ENCODE peak calls at places on chromosomes 12 and 14, in six cellular contexts. C, L, I, E, G and B are unnamed samples.

GRCh38 chr12:110165540-110166159 is 41.5 kb downstream of the IFT81 start:
- DNase-seq in C (no peak), L (no peak), E (no peak), G (no peak), I (no peak), B (no peak)

GRCh38 chr14:50573862-50574261 is 13.9 kb downstream of the ATL1 start:
- DNase-seq in L (no peak), G (no peak), C (no peak), I (no peak), E (no peak), B (no peak)

GRCh38 chr12:52070243-52070925 is 606 bp downstream of the ATG101 start:
- DNase-seq in C (no peak), G (no peak), I (no peak), L (no peak), E (no peak), B (no peak)

GRCh38 chr12:56129210-56129691 is 1.2 kb downstream of the ESYT1 start:
- DNase-seq in I (peak), C (peak), E (peak), L (peak), G (no peak), B (peak)

GRCh38 chr12:4701863-4702262 is 18.3 kb upstream of the GALNT8 start:
- DNase-seq in E (no peak), C (no peak), L (no peak), G (no peak), I (no peak), B (no peak)

GRCh38 chr12:64889434-64890216 is 65.2 kb downstream of the TBC1D30 start:
- DNase-seq in E (no peak), L (no peak), C (no peak), G (no peak), I (no peak), B (no peak)

GRCh38 chr14:21072102-21072501 is 2.0 kb downstream of the ARHGEF40 start:
- DNase-seq in G (no peak), I (no peak), C (no peak), L (no peak), E (no peak), B (no peak)

GRCh38 chr12:3004655-3005565 is 45.7 kb downstream of the TEAD4 start:
- DNase-seq in L (no peak), E (no peak), C (no peak), I (no peak), G (no peak), B (no peak)

GRCh38 chr14:98120831-98121464 is 1151.0 kb downstream of the BCL11B start:
- DNase-seq in E (no peak), L (no peak), C (no peak), I (no peak), G (no peak), B (no peak)

GRCh38 chr14:98899441-98899840 is 372.6 kb downstream of the BCL11B start:
- DNase-seq in G (no peak), L (no peak), I (no peak), E (no peak), C (no peak), B (no peak)

GRCh38 chr14:96727490-96727889 is 69.7 kb upstream of the VRK1 start:
- DNase-seq in I (no peak), L (no peak), C (no peak), E (no peak), G (no peak), B (no peak)

GRCh38 chr12:122830517-122831214 is 4.6 kb upstream of the HIP1R start:
- DNase-seq in C (no peak), G (no peak), E (no peak), L (no peak), I (no peak), B (no peak)

GRCh38 chr12:116172224-116172849 is 105.2 kb downstream of the MED13L start:
- DNase-seq in G (no peak), L (no peak), C (peak), E (peak), I (peak), B (peak)

GRCh38 chr12:2384533-2385328 is 331.9 kb downstream of the CACNA1C start:
- DNase-seq in E (no peak), C (no peak), I (no peak), L (no peak), G (no peak), B (no peak)

GRCh38 chr12:111842556-111843396 is 748 bp downstream of the MAPKAPK5 start:
- DNase-seq in C (peak), G (no peak), I (no peak), E (no peak), L (no peak), B (peak)

GRCh38 chr14:78253986-78254385 is 83.8 kb downstream of the NRXN3 start:
- DNase-seq in I (no peak), E (peak), L (no peak), C (no peak), G (no peak), B (no peak)

GRCh38 chr12:101925352-101925751 is 48.0 kb downstream of the DRAM1 start:
- DNase-seq in E (no peak), G (no peak), C (no peak), L (peak), I (no peak), B (no peak)

GRCh38 chr12:88556213-88556612 is 24.1 kb downstream of the KITLG start:
- DNase-seq in I (no peak), L (no peak), C (no peak), E (no peak), G (no peak), B (no peak)

GRCh38 chr12:7448099-7448498 is 4.1 kb upstream of the CD163L1 start:
- DNase-seq in I (no peak), C (no peak), L (no peak), G (no peak), E (no peak), B (no peak)

GRCh38 chr12:71439613-71440392 is at the start of gene LGR5:
- DNase-seq in G (peak), C (no peak), E (peak), I (no peak), L (no peak), B (peak)

GRCh38 chr12:58502236-58502635 is 418.1 kb downstream of the LRIG3 start:
- DNase-seq in G (peak), I (no peak), E (no peak), C (peak), L (no peak), B (no peak)

GRCh38 chr12:87687362-87687761 is 341.8 kb downstream of the C12orf50 start:
- DNase-seq in E (no peak), C (no peak), G (no peak), L (no peak), I (no peak), B (no peak)

GRCh38 chr14:77616454-77617229 is at the start of gene SPTLC2:
- DNase-seq in L (peak), G (peak), E (peak), C (peak), I (peak), B (peak)

GRCh38 chr12:6796576-6796975 is 7.2 kb downstream of the CD4 start:
- DNase-seq in L (no peak), G (no peak), I (no peak), C (peak), E (no peak), B (no peak)

GRCh38 chr14:96205059-96205993 is 687 bp downstream of the BDKRB2 start:
- DNase-seq in I (no peak), E (no peak), G (no peak), C (no peak), L (no peak), B (no peak)

GRCh38 chr12:124338448-124338847 is 43.6 kb downstream of the RFLNA start:
- DNase-seq in G (no peak), I (no peak), C (no peak), E (no peak), L (no peak), B (no peak)

GRCh38 chr12:2669560-2669959 is 125.2 kb upstream of the FKBP4 start:
- DNase-seq in G (no peak), L (no peak), E (no peak), I (no peak), C (no peak), B (no peak)

GRCh38 chr14:60622920-60623263 is 26.4 kb downstream of the SIX1 start:
- DNase-seq in I (no peak), L (no peak), E (no peak), C (no peak), G (no peak), B (no peak)

GRCh38 chr12:12349711-12350665 is at the start of gene MANSC1:
- DNase-seq in L (peak), I (peak), C (peak), E (peak), G (peak), B (peak)

GRCh38 chr14:61498811-61499210 is 177.4 kb downstream of the PRKCH start:
- DNase-seq in G (no peak), C (no peak), E (no peak), L (no peak), I (no peak), B (no peak)

GRCh38 chr12:122851820-122852219 is 16.6 kb downstream of the HIP1R start:
- DNase-seq in I (no peak), E (no peak), G (no peak), L (no peak), C (no peak), B (no peak)

GRCh38 chr12:65443038-65443437 is 164.6 kb downstream of the MSRB3 start:
- DNase-seq in C (no peak), G (no peak), L (no peak), E (no peak), I (no peak), B (no peak)

GRCh38 chr14:103427485-103428443 is 42.5 kb downstream of the MARK3 start:
- DNase-seq in G (no peak), C (no peak), E (peak), L (no peak), I (no peak), B (peak)